ENCODE peak calls at places on chromosome 7, in five cellular contexts. One of them, this sample, is unnamed.

GRCh38 chr7:30459591-30460245 is 18.9 kb downstream of the NOD1 start:
- DNase-seq in A549: peak
- DNase-seq in HepG2: peak
- DNase-seq in K562: no peak
- DNase-seq in H1: no peak
- DNase-seq in this sample: peak

GRCh38 chr7:20596653-20597052 is 18.8 kb upstream of the ABCB5 start:
- DNase-seq in A549: no peak
- DNase-seq in HepG2: no peak
- DNase-seq in K562: no peak
- DNase-seq in H1: no peak
- DNase-seq in this sample: peak

GRCh38 chr7:7099584-7100014 is 82.7 kb upstream of the C1GALT1 start:
- DNase-seq in A549: peak
- DNase-seq in HepG2: peak
- DNase-seq in K562: peak
- DNase-seq in H1: peak
- DNase-seq in this sample: peak

GRCh38 chr7:106365252-106366005 is 80.6 kb upstream of the NAMPT start:
- DNase-seq in A549: peak
- DNase-seq in HepG2: no peak
- DNase-seq in K562: peak
- DNase-seq in H1: no peak
- DNase-seq in this sample: no peak

GRCh38 chr7:139853576-139854511 is 24.8 kb downstream of the TBXAS1 start:
- DNase-seq in A549: peak
- DNase-seq in HepG2: no peak
- DNase-seq in K562: peak
- DNase-seq in H1: peak
- DNase-seq in this sample: no peak

GRCh38 chr7:157047148-157047547 is 36.7 kb upstream of the MNX1 start:
- DNase-seq in A549: peak
- DNase-seq in HepG2: no peak
- DNase-seq in K562: no peak
- DNase-seq in H1: peak
- DNase-seq in this sample: no peak

GRCh38 chr7:123594813-123595241 is 6.8 kb upstream of the ASB15 start:
- DNase-seq in A549: no peak
- DNase-seq in HepG2: peak
- DNase-seq in K562: no peak
- DNase-seq in H1: peak
- DNase-seq in this sample: no peak

GRCh38 chr7:22357311-22358175 is 589 bp upstream of the RAPGEF5 start:
- DNase-seq in A549: peak
- DNase-seq in HepG2: peak
- DNase-seq in K562: no peak
- DNase-seq in H1: peak
- DNase-seq in this sample: peak

GRCh38 chr7:41696323-41696916 is 6.5 kb downstream of the INHBA start:
- DNase-seq in A549: peak
- DNase-seq in HepG2: peak
- DNase-seq in K562: peak
- DNase-seq in H1: peak
- DNase-seq in this sample: peak

GRCh38 chr7:71343039-71343438 is 211.1 kb downstream of the GALNT17 start:
- DNase-seq in A549: no peak
- DNase-seq in HepG2: no peak
- DNase-seq in K562: no peak
- DNase-seq in H1: no peak
- DNase-seq in this sample: no peak

GRCh38 chr7:6121141-6121540 is 90.0 kb downstream of the ANKRD61 start:
- DNase-seq in A549: peak
- DNase-seq in HepG2: no peak
- DNase-seq in K562: no peak
- DNase-seq in H1: no peak
- DNase-seq in this sample: no peak

GRCh38 chr7:43211693-43212092 is 99.2 kb downstream of the HECW1 start:
- DNase-seq in A549: no peak
- DNase-seq in HepG2: no peak
- DNase-seq in K562: no peak
- DNase-seq in H1: no peak
- DNase-seq in this sample: no peak

GRCh38 chr7:44101966-44102845 is 1.9 kb upstream of the AEBP1 start:
- DNase-seq in A549: no peak
- DNase-seq in HepG2: no peak
- DNase-seq in K562: no peak
- DNase-seq in H1: no peak
- DNase-seq in this sample: no peak

GRCh38 chr7:158831738-158832091 is 2.4 kb upstream of the ESYT2 start:
- DNase-seq in A549: no peak
- DNase-seq in HepG2: no peak
- DNase-seq in K562: no peak
- DNase-seq in H1: no peak
- DNase-seq in this sample: no peak

GRCh38 chr7:117113871-117114270 is 160.6 kb downstream of the ST7 start:
- DNase-seq in A549: no peak
- DNase-seq in HepG2: no peak
- DNase-seq in K562: no peak
- DNase-seq in H1: no peak
- DNase-seq in this sample: no peak

GRCh38 chr7:126574276-126574675 is 678.5 kb downstream of the GRM8 start:
- DNase-seq in A549: peak
- DNase-seq in HepG2: no peak
- DNase-seq in K562: no peak
- DNase-seq in H1: no peak
- DNase-seq in this sample: no peak

GRCh38 chr7:118863961-118864360 is 639.5 kb downstream of the ANKRD7 start:
- DNase-seq in A549: no peak
- DNase-seq in HepG2: no peak
- DNase-seq in K562: no peak
- DNase-seq in H1: no peak
- DNase-seq in this sample: no peak

GRCh38 chr7:128954830-128955797 is 17.4 kb downstream of the IRF5 start:
- DNase-seq in A549: no peak
- DNase-seq in HepG2: no peak
- DNase-seq in K562: no peak
- DNase-seq in H1: no peak
- DNase-seq in this sample: no peak

GRCh38 chr7:84232653-84233052 is 38.1 kb upstream of the SEMA3A start:
- DNase-seq in A549: peak
- DNase-seq in HepG2: no peak
- DNase-seq in K562: no peak
- DNase-seq in H1: no peak
- DNase-seq in this sample: no peak

GRCh38 chr7:28768577-28769147 is 189.5 kb downstream of the TRIL start:
- DNase-seq in A549: no peak
- DNase-seq in HepG2: no peak
- DNase-seq in K562: no peak
- DNase-seq in H1: no peak
- DNase-seq in this sample: no peak

GRCh38 chr7:130822642-130823041 is 88.6 kb upstream of the KLF14 start:
- DNase-seq in A549: no peak
- DNase-seq in HepG2: no peak
- DNase-seq in K562: no peak
- DNase-seq in H1: no peak
- DNase-seq in this sample: no peak

GRCh38 chr7:38681882-38682281 is 50.7 kb upstream of the AMPH start:
- DNase-seq in A549: no peak
- DNase-seq in HepG2: no peak
- DNase-seq in K562: no peak
- DNase-seq in H1: no peak
- DNase-seq in this sample: no peak

GRCh38 chr7:7768977-7769376 is 50.6 kb upstream of the RPA3 start:
- DNase-seq in A549: no peak
- DNase-seq in HepG2: no peak
- DNase-seq in K562: no peak
- DNase-seq in H1: no peak
- DNase-seq in this sample: no peak

GRCh38 chr7:47453093-47454056 is 128.5 kb downstream of the TNS3 start:
- DNase-seq in A549: no peak
- DNase-seq in HepG2: no peak
- DNase-seq in K562: no peak
- DNase-seq in H1: no peak
- DNase-seq in this sample: peak

GRCh38 chr7:30702200-30702599 is 19.9 kb upstream of the CRHR2 start:
- DNase-seq in A549: no peak
- DNase-seq in HepG2: no peak
- DNase-seq in K562: no peak
- DNase-seq in H1: no peak
- DNase-seq in this sample: no peak

GRCh38 chr7:151012031-151012692 is 12.1 kb downstream of the ATG9B start:
- DNase-seq in A549: no peak
- DNase-seq in HepG2: peak
- DNase-seq in K562: no peak
- DNase-seq in H1: no peak
- DNase-seq in this sample: no peak

GRCh38 chr7:91266067-91266930 is 2.1 kb downstream of the FZD1 start:
- DNase-seq in A549: no peak
- DNase-seq in HepG2: no peak
- DNase-seq in K562: no peak
- DNase-seq in H1: peak
- DNase-seq in this sample: no peak

DNA sequence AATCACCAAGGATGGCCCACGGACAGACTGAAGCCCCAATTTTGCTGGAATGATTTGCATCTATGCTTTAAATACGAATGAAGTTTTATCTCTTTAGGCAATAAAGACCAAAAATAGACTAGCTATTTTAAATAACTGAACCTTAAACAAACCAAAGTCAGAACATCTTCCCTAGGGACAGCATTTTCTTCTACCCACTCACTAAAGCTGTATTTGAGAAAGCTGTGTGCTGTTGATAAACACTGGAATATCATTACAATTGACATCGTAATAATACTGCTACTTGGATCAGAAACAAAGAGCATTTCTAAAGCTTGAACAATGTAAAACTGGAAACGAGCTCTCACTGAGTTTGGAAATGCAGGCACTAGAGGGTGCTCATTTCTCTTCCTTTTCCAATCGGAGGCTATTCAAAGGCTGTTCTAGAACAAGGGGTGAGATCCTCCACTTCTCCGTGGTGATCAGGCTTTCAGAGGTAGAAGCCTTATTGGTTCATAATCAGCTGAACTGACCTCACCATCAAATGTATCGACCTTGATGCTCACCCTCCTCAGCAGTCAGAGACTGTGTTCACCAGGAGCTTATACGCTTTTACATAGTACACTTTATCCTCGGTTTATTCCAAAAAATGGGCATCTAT is 225.3 kb upstream of the PRSS1 start:
- DNase-seq in A549: no peak
- DNase-seq in HepG2: no peak
- DNase-seq in K562: no peak
- DNase-seq in H1: no peak
- DNase-seq in this sample: no peak
- TF ChIP-seq CTCF in A549: no peak
- TF ChIP-seq CTCF in HepG2: no peak
- TF ChIP-seq CTCF in K562: no peak
- TF ChIP-seq CTCF in H1: peak
- TF ChIP-seq CTCF in this sample: peak

GRCh38 chr7:127907638-127908040 is 123.6 kb downstream of the LRRC4 start:
- DNase-seq in A549: no peak
- DNase-seq in HepG2: peak
- DNase-seq in K562: peak
- DNase-seq in H1: no peak
- DNase-seq in this sample: peak
- TF ChIP-seq JUN in A549: no peak
- TF ChIP-seq JUN in HepG2: peak
- TF ChIP-seq JUN in K562: peak
- TF ChIP-seq JUN in H1: no peak
- TF ChIP-seq JUN in this sample: peak

GRCh38 chr7:56290548-56290947 is 174.3 kb upstream of the NUPR2 start:
- DNase-seq in A549: no peak
- DNase-seq in HepG2: no peak
- DNase-seq in K562: no peak
- DNase-seq in H1: no peak
- DNase-seq in this sample: no peak

GRCh38 chr7:56287429-56288138 is 171.4 kb upstream of the NUPR2 start:
- DNase-seq in A549: no peak
- DNase-seq in HepG2: no peak
- DNase-seq in K562: no peak
- DNase-seq in H1: no peak
- DNase-seq in this sample: no peak
- H3K4me3 ChIP-seq in A549: no peak
- H3K4me3 ChIP-seq in HepG2: no peak
- H3K4me3 ChIP-seq in K562: no peak
- H3K4me3 ChIP-seq in H1: no peak
- H3K4me3 ChIP-seq in this sample: no peak

GRCh38 chr7:50805425-50806130 is 22.9 kb upstream of the GRB10 start:
- DNase-seq in A549: no peak
- DNase-seq in HepG2: no peak
- DNase-seq in K562: no peak
- DNase-seq in H1: no peak
- DNase-seq in this sample: peak

GRCh38 chr7:50799873-50800272 is 17.2 kb upstream of the GRB10 start:
- DNase-seq in A549: no peak
- DNase-seq in HepG2: no peak
- DNase-seq in K562: no peak
- DNase-seq in H1: no peak
- DNase-seq in this sample: no peak

GRCh38 chr7:50803359-50804337 is 21.0 kb upstream of the GRB10 start:
- DNase-seq in A549: peak
- DNase-seq in HepG2: no peak
- DNase-seq in K562: no peak
- DNase-seq in H1: no peak
- DNase-seq in this sample: no peak

GRCh38 chr7:50798126-50798525 is 15.4 kb upstream of the GRB10 start:
- DNase-seq in A549: no peak
- DNase-seq in HepG2: no peak
- DNase-seq in K562: no peak
- DNase-seq in H1: no peak
- DNase-seq in this sample: no peak

GRCh38 chr7:50801907-50802306 is 19.2 kb upstream of the GRB10 start:
- DNase-seq in A549: peak
- DNase-seq in HepG2: no peak
- DNase-seq in K562: no peak
- DNase-seq in H1: no peak
- DNase-seq in this sample: no peak
- TF ChIP-seq CTCF in A549: peak
- TF ChIP-seq CTCF in HepG2: peak
- TF ChIP-seq CTCF in K562: peak
- TF ChIP-seq CTCF in H1: peak
- TF ChIP-seq CTCF in this sample: no peak